ENCODE peak calls at places on chromosomes 1 and 21, in eight cellular contexts. S, T, R, B, P, C, U and I are unnamed samples.

GRCh38 chr1:116853680-116854191 is 56.0 kb upstream of the PTGFRN start:
- DNase-seq in S (no peak), T (peak), R (peak), B (no peak), P (peak), C (peak), U (peak), I (peak)

GRCh38 chr1:11712285-11712684 is 20.8 kb downstream of the DRAXIN start:
- DNase-seq in S (no peak), T (no peak), R (no peak), B (no peak), P (no peak), C (no peak), U (no peak), I (no peak)

GRCh38 chr1:85142753-85143152 is 58.1 kb downstream of the SYDE2 start:
- DNase-seq in S (no peak), T (no peak), R (no peak), B (no peak), P (no peak), C (no peak), U (no peak), I (no peak)

GRCh38 chr21:44713846-44714245 is 2.5 kb upstream of the TSPEAR start:
- DNase-seq in S (no peak), T (no peak), R (no peak), B (no peak), P (no peak), C (no peak), U (no peak), I (no peak)

GRCh38 chr1:20095564-20096434 is 23.5 kb downstream of the PLA2G2D start:
- DNase-seq in S (no peak), T (no peak), R (no peak), B (no peak), P (no peak), C (no peak), U (no peak), I (no peak)

GRCh38 chr1:59026472-59026948 is 242.7 kb upstream of the JUN start:
- DNase-seq in S (no peak), T (no peak), R (no peak), B (no peak), P (peak), C (no peak), U (peak), I (peak)

GRCh38 chr1:147077936-147078605 is 94.2 kb downstream of the PRKAB2 start:
- DNase-seq in S (no peak), T (no peak), R (no peak), B (no peak), P (no peak), C (no peak), U (no peak), I (no peak)

GRCh38 chr1:3161130-3161840 is 92.3 kb downstream of the PRDM16 start:
- DNase-seq in S (no peak), T (no peak), R (no peak), B (no peak), P (peak), C (no peak), U (peak), I (no peak)

GRCh38 chr1:58893257-58893869 is 109.5 kb upstream of the JUN start:
- DNase-seq in S (no peak), T (no peak), R (no peak), B (no peak), P (no peak), C (no peak), U (no peak), I (no peak)

GRCh38 chr1:38183094-38183493 is 136.5 kb upstream of the POU3F1 start:
- DNase-seq in S (no peak), T (no peak), R (no peak), B (no peak), P (no peak), C (no peak), U (peak), I (no peak)

GRCh38 chr21:17416139-17416538 is 96.7 kb upstream of the CXADR start:
- DNase-seq in S (no peak), T (no peak), R (no peak), B (no peak), P (peak), C (no peak), U (peak), I (peak)

DNA sequence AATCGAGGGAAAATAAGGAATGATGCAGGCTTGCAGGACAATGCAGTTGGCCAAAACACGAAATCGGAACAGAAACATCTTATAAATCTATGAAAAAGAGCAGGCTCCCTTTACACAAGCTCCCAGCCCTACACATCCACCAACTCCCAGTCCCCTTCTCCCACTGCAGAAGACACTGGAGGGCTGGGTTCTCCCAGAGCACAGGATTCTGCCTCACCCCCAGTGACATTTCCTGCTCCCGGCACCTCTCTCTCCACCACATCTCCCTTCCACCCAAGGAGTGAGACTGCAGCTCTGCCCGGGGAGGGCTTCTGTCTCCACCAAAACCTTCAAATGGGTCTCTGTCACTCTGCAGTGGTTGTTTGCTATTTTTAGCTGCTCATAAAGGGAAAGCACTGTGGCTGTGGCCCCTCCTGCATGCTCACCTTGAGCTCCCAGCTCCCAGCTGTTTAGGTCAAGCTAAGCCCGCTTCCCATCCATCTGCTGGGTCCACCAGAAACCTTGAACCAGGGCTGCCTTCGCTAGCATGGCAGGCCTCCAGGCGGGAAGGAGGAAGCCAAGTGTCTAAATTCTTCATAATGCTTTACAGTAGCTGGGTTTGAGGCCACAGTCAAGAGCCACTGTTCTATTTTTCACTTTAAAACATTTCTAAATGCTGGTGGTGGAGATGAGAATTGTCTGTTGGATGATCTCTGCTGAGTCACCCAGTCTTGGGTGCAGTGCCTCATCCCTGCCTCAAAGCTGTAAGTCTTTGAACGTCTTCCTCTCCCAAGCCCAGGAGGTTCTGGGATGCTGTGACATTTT is 3.3 kb upstream of the C2CD2 start:
- DNase-seq in S (no peak), T (no peak), R (peak), B (no peak), P (peak), C (no peak), U (peak), I (peak)
- TF ChIP-seq CTCF in S (no peak), T (no peak), R (no peak), B (no peak), P (no peak), C (no peak), U (no peak), I (peak)

GRCh38 chr1:22275626-22276395 is 132.9 kb upstream of the WNT4 start:
- DNase-seq in S (peak), T (no peak), R (peak), B (peak), P (peak), C (peak), U (peak), I (peak)

GRCh38 chr1:22276396-22276748 is 133.5 kb upstream of the WNT4 start:
- DNase-seq in S (no peak), T (no peak), R (no peak), B (no peak), P (no peak), C (no peak), U (no peak), I (no peak)

GRCh38 chr1:22277662-22278061 is 134.8 kb upstream of the WNT4 start:
- DNase-seq in S (no peak), T (no peak), R (no peak), B (no peak), P (no peak), C (no peak), U (no peak), I (no peak)

GRCh38 chr1:22273686-22274681 is 131.1 kb upstream of the WNT4 start:
- DNase-seq in S (no peak), T (no peak), R (no peak), B (no peak), P (no peak), C (no peak), U (no peak), I (no peak)

DNA sequence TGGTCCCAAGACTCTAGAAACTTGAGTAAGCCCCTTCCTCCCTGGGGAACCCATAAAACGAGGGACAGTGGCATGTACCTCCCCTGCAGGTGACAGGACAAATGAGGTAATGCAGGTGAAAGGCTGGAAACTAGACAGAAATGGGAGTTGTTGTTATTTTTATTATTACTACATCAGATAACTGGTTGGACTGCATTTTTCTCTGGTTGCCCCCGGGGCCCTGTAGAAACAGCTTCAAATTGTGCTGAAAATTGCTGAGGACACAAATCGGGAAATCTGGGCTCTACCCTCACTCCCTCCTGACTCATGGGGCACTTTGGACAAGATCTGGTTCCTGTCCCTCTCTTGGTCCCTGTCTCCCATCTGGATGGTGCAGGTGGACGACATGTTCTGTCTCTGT is 132.3 kb upstream of the WNT4 start:
- DNase-seq in S (no peak), T (no peak), R (no peak), B (no peak), P (no peak), C (no peak), U (no peak), I (no peak)
- TF ChIP-seq CTCF in S (no peak), T (no peak), R (no peak), B (no peak), P (no peak), C (no peak), U (no peak), I (no peak)

GRCh38 chr1:28112388-28113311 is 24.2 kb upstream of the EYA3 start:
- DNase-seq in S (no peak), T (peak), R (peak), B (no peak), P (peak), C (no peak), U (peak), I (peak)
- TF ChIP-seq CTCF in S (no peak), T (peak), R (no peak), B (no peak), P (peak), C (no peak), U (peak), I (no peak)

GRCh38 chr1:161305872-161306519 is 3.8 kb downstream of the MPZ start:
- DNase-seq in S (peak), T (peak), R (no peak), B (peak), P (peak), C (peak), U (peak), I (peak)
- TF ChIP-seq CTCF in S (peak), T (peak), R (no peak), B (no peak), P (no peak), C (no peak), U (peak), I (peak)

GRCh38 chr1:107061886-107062285 is 5.4 kb downstream of the PRMT6 start:
- DNase-seq in S (no peak), T (no peak), R (no peak), B (no peak), P (no peak), C (no peak), U (no peak), I (no peak)

GRCh38 chr1:107058245-107059032 is 2.0 kb downstream of the PRMT6 start:
- DNase-seq in S (no peak), T (no peak), R (no peak), B (no peak), P (no peak), C (no peak), U (no peak), I (no peak)

GRCh38 chr1:107051266-107051665 is 5.2 kb upstream of the PRMT6 start:
- DNase-seq in S (no peak), T (no peak), R (no peak), B (no peak), P (no peak), C (no peak), U (no peak), I (no peak)

GRCh38 chr1:107057197-107058133 is 991 bp downstream of the PRMT6 start:
- DNase-seq in S (no peak), T (peak), R (no peak), B (peak), P (peak), C (peak), U (peak), I (peak)

GRCh38 chr1:107056426-107057196 is at the start of gene PRMT6:
- DNase-seq in S (peak), T (peak), R (no peak), B (peak), P (peak), C (peak), U (peak), I (peak)
- TF ChIP-seq CTCF in S (peak), T (no peak), R (no peak), B (no peak), P (no peak), C (no peak), U (no peak), I (peak)

GRCh38 chr1:210325026-210325670 is 3.6 kb upstream of the HHAT start:
- DNase-seq in S (no peak), T (no peak), R (no peak), B (no peak), P (no peak), C (no peak), U (no peak), I (no peak)

GRCh38 chr1:210328032-210328745 is 513 bp upstream of the HHAT start:
- DNase-seq in S (no peak), T (no peak), R (no peak), B (no peak), P (no peak), C (no peak), U (no peak), I (no peak)

GRCh38 chr1:210332233-210332632 is 3.5 kb downstream of the HHAT start:
- DNase-seq in S (no peak), T (peak), R (no peak), B (no peak), P (no peak), C (no peak), U (no peak), I (no peak)

GRCh38 chr1:210330279-210330866 is 1.7 kb downstream of the HHAT start:
- DNase-seq in S (no peak), T (no peak), R (no peak), B (no peak), P (peak), C (no peak), U (peak), I (peak)

GRCh38 chr1:210328746-210329488 is at the start of gene HHAT:
- DNase-seq in S (peak), T (peak), R (peak), B (peak), P (peak), C (peak), U (peak), I (peak)
- TF ChIP-seq CTCF in S (no peak), T (peak), R (no peak), B (no peak), P (no peak), C (no peak), U (no peak), I (no peak)

GRCh38 chr1:195105773-195106172 is 1502.5 kb downstream of the KCNT2 start:
- DNase-seq in S (no peak), T (no peak), R (no peak), B (no peak), P (no peak), C (no peak), U (no peak), I (no peak)

GRCh38 chr1:195105281-195105680 is 1503.0 kb downstream of the KCNT2 start:
- DNase-seq in S (no peak), T (no peak), R (no peak), B (no peak), P (no peak), C (no peak), U (no peak), I (no peak)
- TF ChIP-seq CTCF in S (no peak), T (peak), R (no peak), B (no peak), P (no peak), C (no peak), U (no peak), I (no peak)